ENCODE peak calls at places on chromosomes 5 and 9, in six cellular contexts. One of them, this sample, is unnamed.

GRCh38 chr5:163727028-163727427 is 221.6 kb downstream of the MAT2B start:
- DNase-seq in cardiac fibroblast: no peak
- DNase-seq in uterus: no peak
- DNase-seq in HFF-Myc: no peak
- DNase-seq in right cardiac atrium: no peak
- DNase-seq in heart left ventricle: no peak
- DNase-seq in this sample: no peak

GRCh38 chr9:74865177-74865576 is 22.5 kb downstream of the TRPM6 start:
- DNase-seq in cardiac fibroblast: no peak
- DNase-seq in heart left ventricle: no peak
- DNase-seq in right cardiac atrium: no peak
- DNase-seq in HFF-Myc: no peak
- DNase-seq in uterus: no peak
- DNase-seq in this sample: no peak

GRCh38 chr5:5705010-5705409 is 282.5 kb downstream of the ICE1 start:
- DNase-seq in heart left ventricle: no peak
- DNase-seq in cardiac fibroblast: no peak
- DNase-seq in HFF-Myc: no peak
- DNase-seq in right cardiac atrium: no peak
- DNase-seq in uterus: no peak
- DNase-seq in this sample: no peak

GRCh38 chr9:72633966-72634365 is 112.6 kb downstream of the TMC1 start:
- DNase-seq in uterus: no peak
- DNase-seq in heart left ventricle: no peak
- DNase-seq in cardiac fibroblast: peak
- DNase-seq in right cardiac atrium: no peak
- DNase-seq in HFF-Myc: peak
- DNase-seq in this sample: peak

GRCh38 chr5:34486808-34487201 is 169.3 kb upstream of the RAI14 start:
- DNase-seq in HFF-Myc: no peak
- DNase-seq in uterus: no peak
- DNase-seq in cardiac fibroblast: no peak
- DNase-seq in heart left ventricle: no peak
- DNase-seq in right cardiac atrium: no peak
- DNase-seq in this sample: no peak

GRCh38 chr5:149073217-149073616 is 10.4 kb upstream of the SH3TC2 start:
- DNase-seq in uterus: no peak
- DNase-seq in cardiac fibroblast: peak
- DNase-seq in HFF-Myc: no peak
- DNase-seq in heart left ventricle: no peak
- DNase-seq in right cardiac atrium: no peak
- DNase-seq in this sample: no peak

GRCh38 chr5:16616536-16617271 is at the start of gene RETREG1:
- DNase-seq in cardiac fibroblast: no peak
- DNase-seq in HFF-Myc: no peak
- DNase-seq in heart left ventricle: peak
- DNase-seq in uterus: peak
- DNase-seq in right cardiac atrium: peak
- DNase-seq in this sample: no peak

GRCh38 chr9:133155156-133155555 is 8.6 kb downstream of the GBGT1 start:
- DNase-seq in cardiac fibroblast: no peak
- DNase-seq in HFF-Myc: no peak
- DNase-seq in uterus: no peak
- DNase-seq in right cardiac atrium: peak
- DNase-seq in heart left ventricle: peak
- DNase-seq in this sample: no peak

GRCh38 chr5:79774171-79774854 is 84.7 kb downstream of the CMYA5 start:
- DNase-seq in cardiac fibroblast: peak
- DNase-seq in uterus: no peak
- DNase-seq in heart left ventricle: no peak
- DNase-seq in HFF-Myc: no peak
- DNase-seq in right cardiac atrium: no peak
- DNase-seq in this sample: no peak

GRCh38 chr5:115559524-115559923 is 14.9 kb upstream of the FEM1C start:
- DNase-seq in heart left ventricle: no peak
- DNase-seq in HFF-Myc: no peak
- DNase-seq in cardiac fibroblast: peak
- DNase-seq in right cardiac atrium: no peak
- DNase-seq in uterus: no peak
- DNase-seq in this sample: no peak

GRCh38 chr5:73452215-73452614 is 3.6 kb upstream of the FOXD1 start:
- DNase-seq in uterus: no peak
- DNase-seq in heart left ventricle: no peak
- DNase-seq in right cardiac atrium: no peak
- DNase-seq in cardiac fibroblast: no peak
- DNase-seq in HFF-Myc: no peak
- DNase-seq in this sample: no peak

GRCh38 chr9:130239363-130239695 is 26.2 kb upstream of the HMCN2 start:
- DNase-seq in uterus: no peak
- DNase-seq in HFF-Myc: no peak
- DNase-seq in right cardiac atrium: peak
- DNase-seq in cardiac fibroblast: no peak
- DNase-seq in heart left ventricle: no peak
- DNase-seq in this sample: no peak

GRCh38 chr9:131627846-131628820 is 82.8 kb downstream of the PRRT1B start:
- DNase-seq in cardiac fibroblast: peak
- DNase-seq in uterus: no peak
- DNase-seq in right cardiac atrium: no peak
- DNase-seq in HFF-Myc: no peak
- DNase-seq in heart left ventricle: no peak
- DNase-seq in this sample: no peak

GRCh38 chr5:110852053-110852452 is 113.2 kb downstream of the SLC25A46 start:
- DNase-seq in cardiac fibroblast: peak
- DNase-seq in uterus: no peak
- DNase-seq in right cardiac atrium: no peak
- DNase-seq in HFF-Myc: no peak
- DNase-seq in heart left ventricle: no peak
- DNase-seq in this sample: no peak

GRCh38 chr5:154764967-154765366 is 9.8 kb downstream of the LARP1 start:
- DNase-seq in uterus: no peak
- DNase-seq in cardiac fibroblast: no peak
- DNase-seq in right cardiac atrium: no peak
- DNase-seq in HFF-Myc: no peak
- DNase-seq in heart left ventricle: no peak
- DNase-seq in this sample: no peak

GRCh38 chr9:72904267-72905093 is 48.4 kb downstream of the ALDH1A1 start:
- DNase-seq in uterus: no peak
- DNase-seq in cardiac fibroblast: no peak
- DNase-seq in right cardiac atrium: no peak
- DNase-seq in heart left ventricle: no peak
- DNase-seq in HFF-Myc: no peak
- DNase-seq in this sample: no peak

GRCh38 chr9:35749515-35750255 is 598 bp downstream of the RGP1 start:
- DNase-seq in cardiac fibroblast: no peak
- DNase-seq in HFF-Myc: no peak
- DNase-seq in uterus: peak
- DNase-seq in heart left ventricle: no peak
- DNase-seq in right cardiac atrium: no peak
- DNase-seq in this sample: no peak

GRCh38 chr5:760363-761205 is 23.9 kb downstream of the ZDHHC11B start:
- DNase-seq in uterus: no peak
- DNase-seq in heart left ventricle: peak
- DNase-seq in HFF-Myc: no peak
- DNase-seq in cardiac fibroblast: no peak
- DNase-seq in right cardiac atrium: peak
- DNase-seq in this sample: no peak

GRCh38 chr9:3507395-3508077 is 18.3 kb downstream of the RFX3 start:
- DNase-seq in HFF-Myc: no peak
- DNase-seq in cardiac fibroblast: no peak
- DNase-seq in heart left ventricle: no peak
- DNase-seq in right cardiac atrium: no peak
- DNase-seq in uterus: no peak
- DNase-seq in this sample: no peak

GRCh38 chr5:151082976-151083651 is 2.3 kb upstream of the TNIP1 start:
- DNase-seq in right cardiac atrium: no peak
- DNase-seq in HFF-Myc: no peak
- DNase-seq in cardiac fibroblast: peak
- DNase-seq in uterus: no peak
- DNase-seq in heart left ventricle: no peak
- DNase-seq in this sample: no peak

GRCh38 chr5:177473461-177473991 is at the start of gene DBN1:
- DNase-seq in right cardiac atrium: peak
- DNase-seq in heart left ventricle: no peak
- DNase-seq in uterus: no peak
- DNase-seq in cardiac fibroblast: peak
- DNase-seq in HFF-Myc: no peak
- DNase-seq in this sample: no peak

GRCh38 chr9:99820330-99821186 is 1.1 kb upstream of the NR4A3 start:
- DNase-seq in HFF-Myc: no peak
- DNase-seq in cardiac fibroblast: peak
- DNase-seq in heart left ventricle: no peak
- DNase-seq in right cardiac atrium: peak
- DNase-seq in uterus: peak
- DNase-seq in this sample: peak

GRCh38 chr5:93570294-93571110 is 10.5 kb downstream of the NR2F1-AS1 start:
- DNase-seq in HFF-Myc: no peak
- DNase-seq in right cardiac atrium: peak
- DNase-seq in uterus: no peak
- DNase-seq in heart left ventricle: peak
- DNase-seq in cardiac fibroblast: no peak
- DNase-seq in this sample: no peak

GRCh38 chr5:27083763-27084420 is 45.5 kb upstream of the CDH9 start:
- DNase-seq in heart left ventricle: no peak
- DNase-seq in cardiac fibroblast: no peak
- DNase-seq in uterus: no peak
- DNase-seq in right cardiac atrium: no peak
- DNase-seq in HFF-Myc: no peak
- DNase-seq in this sample: no peak

GRCh38 chr5:10243660-10244240 is 5.9 kb downstream of the ATPSCKMT start:
- DNase-seq in HFF-Myc: no peak
- DNase-seq in heart left ventricle: no peak
- DNase-seq in right cardiac atrium: no peak
- DNase-seq in cardiac fibroblast: no peak
- DNase-seq in uterus: no peak
- DNase-seq in this sample: no peak

GRCh38 chr5:10249948-10250803 is at the start of gene CCT5:
- DNase-seq in cardiac fibroblast: peak
- DNase-seq in heart left ventricle: peak
- DNase-seq in HFF-Myc: peak
- DNase-seq in uterus: peak
- DNase-seq in right cardiac atrium: peak
- DNase-seq in this sample: peak

GRCh38 chr5:10244357-10244944 is 5.2 kb downstream of the ATPSCKMT start:
- DNase-seq in HFF-Myc: no peak
- DNase-seq in heart left ventricle: no peak
- DNase-seq in cardiac fibroblast: no peak
- DNase-seq in uterus: no peak
- DNase-seq in right cardiac atrium: no peak
- DNase-seq in this sample: no peak

GRCh38 chr5:10248378-10249260 is 1.1 kb downstream of the ATPSCKMT start:
- DNase-seq in heart left ventricle: no peak
- DNase-seq in uterus: no peak
- DNase-seq in cardiac fibroblast: no peak
- DNase-seq in HFF-Myc: no peak
- DNase-seq in right cardiac atrium: peak
- DNase-seq in this sample: no peak

DNA sequence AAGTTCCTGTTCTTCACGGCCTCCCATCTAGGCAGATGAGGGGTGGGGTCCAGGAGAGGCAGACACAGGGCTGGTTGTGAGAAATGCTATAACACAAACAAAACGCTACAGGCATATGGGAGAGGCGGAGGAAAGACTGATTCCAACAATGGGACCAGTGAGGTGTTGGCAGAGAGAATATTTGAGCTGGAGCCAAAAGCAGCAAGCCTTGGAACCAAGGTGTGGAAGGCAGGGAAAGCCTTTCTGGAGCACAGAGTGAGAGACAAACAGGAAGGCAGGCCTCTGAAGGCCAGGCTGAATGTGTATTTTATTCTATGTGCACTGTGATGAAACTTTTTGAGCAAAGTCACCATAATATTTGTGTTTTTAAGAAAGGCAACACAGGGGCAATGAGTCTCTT is 2.9 kb downstream of the ATPSCKMT start:
- DNase-seq in right cardiac atrium: no peak
- DNase-seq in uterus: no peak
- DNase-seq in HFF-Myc: no peak
- DNase-seq in heart left ventricle: no peak
- DNase-seq in cardiac fibroblast: no peak
- DNase-seq in this sample: no peak
- H3K4me3 ChIP-seq in right cardiac atrium: no peak
- H3K4me3 ChIP-seq in uterus: no peak
- H3K4me3 ChIP-seq in HFF-Myc: no peak
- H3K4me3 ChIP-seq in heart left ventricle: no peak
- H3K4me3 ChIP-seq in cardiac fibroblast: no peak
- H3K4me3 ChIP-seq in this sample: no peak

DNA sequence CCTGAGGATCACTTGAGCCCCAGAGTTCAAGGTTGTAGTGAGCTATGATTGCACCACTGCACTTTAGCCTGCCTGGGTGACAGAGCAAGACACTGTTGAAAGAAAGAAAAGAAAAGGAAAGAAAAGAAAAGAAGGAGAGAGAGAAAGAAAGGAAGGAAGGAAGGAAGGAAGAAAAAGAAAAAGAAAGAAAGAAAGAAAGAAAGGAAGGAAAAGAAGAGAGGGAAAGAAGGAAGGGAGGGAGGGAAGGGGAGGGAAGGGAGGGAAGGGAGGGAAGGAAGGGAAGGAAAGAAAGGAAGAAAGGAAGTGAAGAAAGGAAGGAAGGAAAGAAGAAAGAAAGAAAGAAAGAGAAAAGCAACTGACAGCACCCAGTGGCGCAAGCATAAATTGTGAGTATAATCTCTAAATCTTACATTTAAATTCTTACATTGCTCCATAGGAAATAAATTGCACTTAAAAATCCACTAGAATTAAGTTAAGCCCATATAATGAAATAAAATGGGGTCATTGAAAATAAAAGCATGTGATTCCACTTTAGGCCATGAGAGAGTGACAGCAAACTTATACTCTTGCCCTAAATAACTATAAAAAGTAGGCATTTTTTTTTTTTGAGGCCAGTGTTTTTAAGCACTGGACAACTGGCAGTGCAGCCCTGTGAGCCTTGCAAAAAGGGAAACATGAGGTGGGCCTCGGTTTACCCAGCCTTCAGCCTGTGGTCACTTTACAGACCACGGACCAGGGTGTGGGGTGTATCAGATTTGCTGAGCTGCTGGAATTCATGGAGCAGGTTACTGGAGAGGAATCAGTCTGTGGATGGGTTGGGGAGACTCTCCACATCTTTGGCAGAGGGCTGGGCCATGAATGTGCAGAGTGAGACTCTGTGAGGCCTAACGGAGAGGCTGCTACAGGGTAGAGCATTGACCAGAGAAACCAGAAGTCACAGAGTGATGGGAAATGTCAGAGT is 175.5 kb downstream of the TTLL11 start:
- DNase-seq in heart left ventricle: no peak
- DNase-seq in right cardiac atrium: no peak
- DNase-seq in cardiac fibroblast: no peak
- DNase-seq in HFF-Myc: no peak
- DNase-seq in uterus: no peak
- DNase-seq in this sample: no peak
- H3K4me3 ChIP-seq in heart left ventricle: no peak
- H3K4me3 ChIP-seq in right cardiac atrium: no peak
- H3K4me3 ChIP-seq in cardiac fibroblast: no peak
- H3K4me3 ChIP-seq in HFF-Myc: no peak
- H3K4me3 ChIP-seq in uterus: no peak
- H3K4me3 ChIP-seq in this sample: no peak

GRCh38 chr9:34579097-34579818 is 10.3 kb downstream of the CNTFR start:
- DNase-seq in cardiac fibroblast: no peak
- DNase-seq in uterus: no peak
- DNase-seq in HFF-Myc: no peak
- DNase-seq in heart left ventricle: no peak
- DNase-seq in right cardiac atrium: peak
- DNase-seq in this sample: no peak
- H3K4me3 ChIP-seq in cardiac fibroblast: no peak
- H3K4me3 ChIP-seq in uterus: no peak
- H3K4me3 ChIP-seq in HFF-Myc: no peak
- H3K4me3 ChIP-seq in heart left ventricle: no peak
- H3K4me3 ChIP-seq in right cardiac atrium: no peak
- H3K4me3 ChIP-seq in this sample: no peak

GRCh38 chr5:14595877-14596276 is 14.3 kb downstream of the OTULINL start:
- DNase-seq in uterus: no peak
- DNase-seq in heart left ventricle: no peak
- DNase-seq in right cardiac atrium: no peak
- DNase-seq in cardiac fibroblast: no peak
- DNase-seq in HFF-Myc: no peak
- DNase-seq in this sample: no peak
- H3K4me3 ChIP-seq in uterus: no peak
- H3K4me3 ChIP-seq in heart left ventricle: no peak
- H3K4me3 ChIP-seq in right cardiac atrium: no peak
- H3K4me3 ChIP-seq in cardiac fibroblast: no peak
- H3K4me3 ChIP-seq in HFF-Myc: no peak
- H3K4me3 ChIP-seq in this sample: no peak

This sample was measured in AG04450.